ENCODE peak calls at places on chromosomes 7 and 10, in five cellular contexts. N is mesenchymal stem cell, V is mesendoderm, Z is IMR-90, T is neuronal stem cell. L is an unnamed sample.

GRCh38 chr10:25294032-25294926 is 119.5 kb downstream of the GPR158 start:
- DNase-seq in N (peak), V (peak), Z (peak), T (no peak), L (no peak)

GRCh38 chr10:88292185-88292514 is 291.0 kb downstream of the RNLS start:
- DNase-seq in N (no peak), V (no peak), Z (no peak), T (no peak), L (no peak)

GRCh38 chr7:88312061-88312663 is 5.5 kb upstream of the STEAP4 start:
- DNase-seq in N (no peak), V (no peak), Z (no peak), T (no peak), L (no peak)

GRCh38 chr7:86534641-86535040 is 109.1 kb upstream of the GRM3 start:
- DNase-seq in N (no peak), V (no peak), Z (no peak), T (no peak), L (no peak)

GRCh38 chr7:37643876-37644275 is 39.7 kb upstream of the GPR141 start:
- DNase-seq in N (no peak), V (peak), Z (no peak), T (peak), L (peak)

GRCh38 chr10:14904316-14904732 is 25.7 kb downstream of the SUV39H2 start:
- DNase-seq in N (peak), V (peak), Z (peak), T (no peak), L (no peak)

GRCh38 chr10:88131561-88132139 is 268.2 kb downstream of the PTEN start:
- DNase-seq in N (no peak), V (peak), Z (no peak), T (no peak), L (peak)

GRCh38 chr7:7478569-7478968 is 57.1 kb downstream of the COL28A1 start:
- DNase-seq in N (no peak), V (no peak), Z (no peak), T (no peak), L (no peak)

GRCh38 chr7:121166885-121167284 is 161.9 kb upstream of the WNT16 start:
- DNase-seq in N (no peak), V (peak), Z (no peak), T (no peak), L (no peak)

GRCh38 chr10:68742397-68742796 is 21.4 kb downstream of the CCAR1 start:
- DNase-seq in N (no peak), V (no peak), Z (no peak), T (no peak), L (no peak)

GRCh38 chr7:8290645-8291308 is 28.8 kb upstream of the ICA1 start:
- DNase-seq in N (no peak), V (peak), Z (no peak), T (no peak), L (no peak)

GRCh38 chr10:130664526-130664925 is 528.3 kb downstream of the GLRX3 start:
- DNase-seq in N (no peak), V (no peak), Z (no peak), T (no peak), L (no peak)

GRCh38 chr10:5665380-5666323 is 743 bp downstream of the ASB13 start:
- DNase-seq in N (peak), V (no peak), Z (no peak), T (no peak), L (no peak)

GRCh38 chr10:22676435-22676834 is 37.9 kb downstream of the PIP4K2A start:
- DNase-seq in N (no peak), V (no peak), Z (no peak), T (no peak), L (no peak)

GRCh38 chr7:101915000-101915399 is 97.6 kb downstream of the CUX1 start:
- DNase-seq in N (no peak), V (peak), Z (no peak), T (no peak), L (no peak)

GRCh38 chr10:123945506-123945905 is 53.9 kb upstream of the CPXM2 start:
- DNase-seq in N (peak), V (peak), Z (peak), T (no peak), L (peak)

GRCh38 chr7:157136372-157136771 is 2.4 kb upstream of the UBE3C start:
- DNase-seq in N (peak), V (peak), Z (peak), T (no peak), L (no peak)

GRCh38 chr7:20642171-20642570 is 26.7 kb downstream of the ABCB5 start:
- DNase-seq in N (peak), V (no peak), Z (no peak), T (no peak), L (no peak)

GRCh38 chr7:55128693-55129394 is 110.0 kb downstream of the EGFR start:
- DNase-seq in N (peak), V (no peak), Z (peak), T (no peak), L (no peak)

GRCh38 chr10:22086730-22087364 is 83.3 kb upstream of the DNAJC1 start:
- DNase-seq in N (peak), V (peak), Z (peak), T (no peak), L (peak)

GRCh38 chr10:61993676-61994401 is 92.3 kb downstream of the ARID5B start:
- DNase-seq in N (no peak), V (no peak), Z (no peak), T (no peak), L (no peak)

GRCh38 chr10:42802889-42803288 is 20.3 kb downstream of the BMS1 start:
- DNase-seq in N (no peak), V (no peak), Z (no peak), T (no peak), L (no peak)

GRCh38 chr10:58641708-58642107 is 129.0 kb downstream of the BICC1 start:
- DNase-seq in N (peak), V (no peak), Z (peak), T (no peak), L (no peak)

GRCh38 chr10:132249824-132250375 is 57.9 kb downstream of the STK32C start:
- DNase-seq in N (no peak), V (no peak), Z (no peak), T (no peak), L (no peak)

GRCh38 chr10:86344714-86345161 is 21.9 kb downstream of the GRID1 start:
- DNase-seq in N (no peak), V (no peak), Z (no peak), T (no peak), L (no peak)

DNA sequence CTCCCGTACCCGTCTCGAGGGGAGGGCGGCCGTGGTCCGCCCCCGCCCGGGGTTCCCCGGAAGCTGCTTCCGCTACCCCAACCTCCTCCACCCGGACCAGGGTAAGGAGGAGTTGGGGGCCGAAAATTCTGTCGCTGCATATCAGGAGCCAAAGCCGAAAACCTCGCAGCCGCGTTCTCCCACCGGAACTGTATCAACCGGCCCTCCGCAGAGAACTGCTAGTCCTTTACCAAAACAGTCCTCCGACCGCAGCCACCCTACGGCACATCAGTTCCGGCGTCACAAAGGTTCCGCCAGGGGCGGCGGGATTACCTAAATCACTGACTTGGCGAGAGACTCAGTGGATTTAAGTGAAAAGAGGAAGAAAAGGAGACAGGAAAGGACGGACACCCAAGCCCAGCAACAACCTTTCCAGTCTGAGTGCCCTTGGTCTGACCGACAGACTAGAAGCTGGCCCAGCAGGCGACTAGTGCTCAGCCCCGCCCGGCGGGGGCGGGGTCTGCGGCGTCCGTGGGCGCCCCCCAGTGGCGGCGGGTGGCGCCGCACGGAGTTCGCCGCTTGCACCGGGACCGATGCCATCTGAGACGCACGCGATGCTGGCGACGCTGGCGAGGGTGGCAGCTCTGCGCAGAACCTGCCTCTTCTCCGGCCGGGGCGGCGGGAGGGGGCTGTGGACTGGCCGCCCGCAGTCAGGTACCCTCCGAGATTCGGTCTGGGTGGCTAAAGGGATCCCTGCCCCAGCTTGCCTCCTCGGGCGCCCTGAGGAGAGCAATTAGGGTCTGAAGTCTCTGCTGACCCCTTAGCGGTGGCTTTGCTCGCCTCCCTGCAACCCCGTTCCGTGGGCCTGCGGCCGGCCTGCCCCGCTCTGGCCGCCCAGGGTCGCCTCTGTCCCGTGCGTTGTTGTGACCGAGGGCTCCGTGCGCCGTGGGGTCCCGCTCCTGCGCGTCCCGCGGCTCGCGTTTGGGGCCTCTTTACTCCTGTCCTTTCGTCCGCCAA is at the start of the genes MPLKIP and SUGCT:
- DNase-seq in N (peak), V (peak), Z (peak), T (peak), L (peak)
- H3K23ac ChIP-seq in N (peak), V (no peak), Z (peak), T (peak), L (no peak)

DNA sequence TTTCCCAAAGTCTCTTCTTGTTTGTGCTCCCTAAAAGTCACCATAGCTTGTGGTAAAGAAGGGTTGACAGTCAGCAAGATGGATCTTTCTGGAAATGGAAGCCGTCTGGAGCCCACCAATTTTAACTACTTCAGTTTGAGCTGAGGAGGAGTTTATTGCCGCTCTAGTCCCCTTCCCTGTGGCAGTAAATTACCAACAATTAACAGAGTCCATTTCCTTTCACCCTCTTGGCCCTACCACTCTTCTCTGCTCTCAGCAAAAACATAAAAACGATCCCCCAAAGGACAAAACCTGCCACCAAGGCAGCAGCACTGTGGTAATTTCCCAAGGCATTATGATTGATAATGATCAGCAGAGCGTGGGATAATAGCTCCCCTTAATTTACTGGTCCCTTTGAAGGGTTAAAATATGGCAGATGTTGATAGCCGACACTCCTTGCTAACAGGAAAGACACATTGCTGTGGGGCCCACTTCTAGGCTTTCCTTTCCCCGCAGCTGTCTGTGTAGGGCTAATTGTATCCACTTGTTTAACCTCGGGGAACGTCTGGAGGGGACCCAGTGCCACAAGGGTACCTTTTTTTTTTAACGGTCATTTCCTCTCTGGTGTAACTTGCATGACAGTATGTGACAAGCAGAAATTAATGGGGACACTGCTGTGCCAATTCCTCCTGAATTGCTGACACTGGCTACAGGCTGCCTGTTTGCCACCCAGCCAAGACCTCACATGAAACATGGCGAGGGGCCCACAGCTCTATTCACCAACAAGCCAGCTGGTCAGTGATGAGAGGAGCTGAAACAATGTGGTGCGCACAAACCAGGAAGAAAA is 81.4 kb downstream of the CDK6 start:
- DNase-seq in N (no peak), V (no peak), Z (no peak), T (no peak), L (no peak)
- H3K23ac ChIP-seq in N (peak), V (no peak), Z (peak), T (no peak), L (no peak)

DNA sequence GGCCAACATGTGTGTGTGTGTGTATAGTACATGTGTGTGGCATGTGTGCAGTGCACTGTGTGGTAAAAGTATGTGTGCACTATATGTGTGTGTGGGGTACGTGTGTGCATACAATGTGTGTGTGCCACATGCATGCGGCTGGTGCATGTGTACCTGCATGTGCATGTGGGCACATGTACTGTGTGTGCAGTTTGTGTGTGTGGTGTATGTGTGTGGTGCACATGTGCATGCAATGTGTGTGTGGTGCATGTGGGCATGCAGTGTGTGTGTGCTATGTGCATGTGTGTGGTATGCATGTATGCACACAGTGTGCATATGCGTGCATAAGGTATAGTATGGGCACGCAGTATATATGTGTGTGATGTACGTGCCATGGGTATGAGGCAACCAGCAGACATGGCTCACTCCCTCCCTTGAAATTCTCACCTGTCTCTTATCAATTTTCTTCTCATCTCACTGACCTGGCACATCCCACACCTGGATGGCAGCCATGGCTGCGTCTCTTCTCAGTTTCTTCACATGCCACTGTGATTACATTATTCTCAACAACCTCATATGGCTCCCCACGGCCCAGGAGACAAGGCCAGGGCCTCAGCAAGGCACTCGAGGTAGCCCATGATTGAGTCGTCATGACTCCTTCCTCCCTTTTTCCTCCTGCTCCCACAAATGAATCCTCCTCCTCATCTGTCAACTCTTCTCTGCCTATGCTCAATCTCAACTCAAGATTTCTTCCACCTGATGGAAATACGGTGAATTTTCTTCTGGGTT is 57.0 kb downstream of the NUDCD3 start:
- DNase-seq in N (no peak), V (no peak), Z (no peak), T (no peak), L (no peak)
- H3K23ac ChIP-seq in N (no peak), V (no peak), Z (peak), T (peak), L (no peak)

DNA sequence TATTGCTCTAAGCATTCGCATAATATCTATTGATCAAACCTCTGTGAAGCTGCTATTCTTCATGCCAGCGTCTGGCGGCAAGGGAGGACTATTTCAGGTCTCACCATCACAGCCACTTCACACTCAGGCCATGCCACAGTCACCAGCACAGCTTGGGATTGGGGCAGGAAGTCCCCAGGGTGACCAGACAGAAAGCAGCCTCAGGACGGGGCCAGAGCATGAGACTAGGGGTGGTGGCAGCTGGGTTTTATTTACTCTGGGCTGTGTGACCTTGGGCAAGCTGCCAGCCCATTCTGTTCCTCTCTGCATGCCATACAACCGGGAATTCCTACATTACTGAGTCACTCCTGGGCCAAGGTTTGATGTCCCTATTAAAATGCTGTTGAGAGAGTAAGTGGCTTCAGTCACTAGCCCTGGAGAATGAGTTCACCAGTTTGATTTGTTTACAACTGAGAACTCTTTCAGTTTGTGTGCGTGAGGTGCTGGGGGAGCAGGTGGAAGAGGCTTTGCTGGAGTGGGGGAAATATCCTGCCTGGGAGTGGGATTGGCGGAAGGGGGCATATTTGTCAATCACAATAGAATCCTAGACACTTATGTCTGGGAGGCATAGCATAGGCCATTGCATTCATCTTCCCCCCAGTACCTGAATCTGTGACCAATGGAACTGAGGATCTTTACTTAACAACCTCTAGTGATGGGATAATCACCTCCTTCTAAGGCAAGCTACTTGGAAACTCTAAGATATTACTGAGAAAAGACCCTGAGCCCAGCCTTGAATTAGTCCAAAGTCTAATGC is 90.4 kb downstream of the NPSR1 start:
- DNase-seq in N (peak), V (peak), Z (peak), T (no peak), L (peak)
- H3K23ac ChIP-seq in N (no peak), V (no peak), Z (no peak), T (no peak), L (no peak)

DNA sequence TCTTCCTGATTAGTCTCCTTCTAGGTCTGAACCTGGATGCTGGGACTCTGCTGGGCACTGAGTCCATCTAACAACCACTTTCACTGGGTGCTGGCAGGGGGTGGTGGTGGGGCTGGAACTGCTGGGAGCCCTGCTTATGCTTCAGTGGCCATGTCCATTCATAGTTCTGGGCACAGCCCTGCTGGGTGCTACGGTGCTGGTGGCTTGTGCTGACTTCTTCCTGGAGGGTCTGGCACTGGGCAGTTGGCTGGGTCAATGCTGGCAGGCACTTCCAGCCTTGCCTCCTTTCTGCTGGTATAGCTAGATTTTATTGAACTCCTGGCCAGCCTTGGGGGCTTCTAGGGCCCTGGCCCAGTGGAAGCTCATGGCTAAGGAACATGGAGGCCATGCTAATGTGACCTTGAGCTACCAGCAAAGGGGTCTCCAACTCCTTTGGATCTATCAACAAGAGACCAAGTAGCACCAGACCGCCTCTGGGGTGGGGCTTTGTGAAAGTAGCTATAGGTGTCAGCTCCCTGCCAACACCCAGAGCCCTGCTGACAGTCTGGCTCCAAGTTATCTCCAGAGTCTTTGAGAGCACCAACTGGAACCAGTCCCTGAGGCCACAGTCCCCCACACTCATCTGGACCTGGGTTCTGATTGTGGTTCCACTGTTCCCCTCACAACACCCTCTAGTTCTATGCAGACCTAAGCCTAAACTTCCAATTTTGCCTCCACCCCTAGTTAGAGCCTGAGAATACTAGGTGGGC is 99.6 kb downstream of the MAGI2 start:
- DNase-seq in N (no peak), V (no peak), Z (no peak), T (no peak), L (no peak)
- H3K23ac ChIP-seq in N (no peak), V (no peak), Z (no peak), T (no peak), L (no peak)

GRCh38 chr10:78970261-78970660 is 98.5 kb upstream of the ZMIZ1 start:
- DNase-seq in N (no peak), V (no peak), Z (no peak), T (no peak), L (no peak)

GRCh38 chr10:78969719-78970118 is 99.0 kb upstream of the ZMIZ1 start:
- DNase-seq in N (no peak), V (no peak), Z (no peak), T (no peak), L (no peak)

GRCh38 chr10:78968300-78968943 is 100.3 kb upstream of the ZMIZ1 start:
- DNase-seq in N (no peak), V (no peak), Z (no peak), T (no peak), L (no peak)

GRCh38 chr10:78966844-78967488 is 101.8 kb upstream of the ZMIZ1 start:
- DNase-seq in N (no peak), V (no peak), Z (no peak), T (no peak), L (no peak)

GRCh38 chr10:78968960-78969359 is 99.8 kb upstream of the ZMIZ1 start:
- DNase-seq in N (no peak), V (no peak), Z (no peak), T (no peak), L (no peak)
- H3K23ac ChIP-seq in N (no peak), V (no peak), Z (no peak), T (no peak), L (no peak)

GRCh38 chr7:151251328-151251925 is 2.9 kb upstream of the SMARCD3 start:
- DNase-seq in N (peak), V (no peak), Z (peak), T (peak), L (no peak)
- H3K23ac ChIP-seq in N (peak), V (peak), Z (peak), T (peak), L (no peak)

DNA sequence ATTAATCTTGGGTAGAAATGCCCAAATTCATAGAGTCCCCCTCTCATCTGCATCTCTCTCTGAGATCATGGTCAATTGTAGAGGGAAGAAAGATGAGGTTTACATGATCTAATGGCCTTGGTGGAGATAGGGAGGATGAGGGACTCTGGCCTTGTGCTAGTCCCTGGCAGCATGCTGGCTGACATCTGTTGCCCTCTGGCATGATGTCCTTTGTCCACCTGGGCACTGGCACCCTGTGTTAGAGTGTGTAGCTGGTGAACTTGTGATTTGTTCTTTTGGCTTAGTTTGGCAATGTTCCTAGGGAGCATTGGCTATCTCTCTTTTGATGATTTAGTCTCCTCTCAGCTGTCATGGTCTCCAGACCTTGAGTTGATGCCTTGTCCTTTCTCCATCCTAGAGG is 103.2 kb downstream of the DYNC1I1 start:
- DNase-seq in N (no peak), V (no peak), Z (no peak), T (no peak), L (no peak)
- H3K23ac ChIP-seq in N (no peak), V (no peak), Z (no peak), T (no peak), L (no peak)

L was measured in H9.